ENCODE peak calls at places on chromosomes 16 and 17, in six cellular contexts. P is activated CD8-positive, alpha-beta memory T cell treated with anti-CD3 and anti-CD28 coated beads for 1 hour; G is NCI-H1105; R is right cardiac atrium; Z is HS-5; J is stomach. L is an unnamed sample.

GRCh38 chr17:44221862-44222111 is 2.3 kb upstream of the UBTF start:
- DNase-seq in P (no peak), G (no peak), R (no peak), Z (no peak), J (no peak), L (no peak)

GRCh38 chr16:88202207-88202745 is 180.5 kb upstream of the ZNF469 start:
- DNase-seq in P (no peak), G (no peak), R (no peak), Z (no peak), J (no peak), L (no peak)

GRCh38 chr17:44773140-44773539 is 14.4 kb downstream of the ADAM11 start:
- DNase-seq in P (no peak), G (no peak), R (no peak), Z (no peak), J (no peak), L (no peak)

GRCh38 chr16:2753523-2754020 is 1.1 kb downstream of the SRRM2 start:
- DNase-seq in P (no peak), G (no peak), R (no peak), Z (no peak), J (no peak), L (no peak)

GRCh38 chr16:3642397-3643094 is 11.9 kb upstream of the DNASE1 start:
- DNase-seq in P (no peak), G (no peak), R (no peak), Z (no peak), J (peak), L (peak)

GRCh38 chr16:12236491-12237030 is 260.0 kb downstream of the SNX29 start:
- DNase-seq in P (no peak), G (no peak), R (no peak), Z (no peak), J (no peak), L (no peak)

GRCh38 chr17:44777394-44778348 is 18.9 kb downstream of the ADAM11 start:
- DNase-seq in P (no peak), G (no peak), R (no peak), Z (no peak), J (no peak), L (no peak)

GRCh38 chr17:40100419-40100668 is at the start of gene NR1D1:
- DNase-seq in P (no peak), G (no peak), R (no peak), Z (no peak), J (no peak), L (no peak)

GRCh38 chr16:16186820-16187219 is 36.5 kb downstream of the ABCC6 start:
- DNase-seq in P (no peak), G (no peak), R (no peak), Z (no peak), J (no peak), L (no peak)

GRCh38 chr17:29784661-29785060 is 145.4 kb downstream of the SSH2 start:
- DNase-seq in P (no peak), G (no peak), R (no peak), Z (no peak), J (no peak), L (no peak)

GRCh38 chr16:57479422-57480126 is 6.7 kb downstream of the DOK4 start:
- DNase-seq in P (no peak), G (no peak), R (peak), Z (peak), J (peak), L (peak)

GRCh38 chr17:29585080-29585751 is 4.2 kb downstream of the GIT1 start:
- DNase-seq in P (no peak), G (no peak), R (peak), Z (no peak), J (no peak), L (no peak)

GRCh38 chr17:79981090-79981489 is 54.6 kb downstream of the TBC1D16 start:
- DNase-seq in P (no peak), G (no peak), R (no peak), Z (no peak), J (no peak), L (no peak)

GRCh38 chr17:62714016-62714777 is 86.7 kb downstream of the MRC2 start:
- DNase-seq in P (no peak), G (no peak), R (no peak), Z (peak), J (no peak), L (no peak)

GRCh38 chr17:68401288-68401687 is 56.0 kb downstream of the WIPI1 start:
- DNase-seq in P (no peak), G (no peak), R (no peak), Z (no peak), J (no peak), L (no peak)

GRCh38 chr17:73782641-73783381 is 138.6 kb upstream of the SDK2 start:
- DNase-seq in P (no peak), G (no peak), R (no peak), Z (no peak), J (no peak), L (peak)

GRCh38 chr16:5412721-5413120 is 315.1 kb upstream of the EEF2KMT start:
- DNase-seq in P (no peak), G (no peak), R (no peak), Z (no peak), J (no peak), L (no peak)

GRCh38 chr17:45759761-45760160 is 24.4 kb upstream of the CRHR1 start:
- DNase-seq in P (no peak), G (no peak), R (no peak), Z (no peak), J (no peak), L (no peak)

GRCh38 chr16:13702614-13703013 is 217.3 kb upstream of the ERCC4 start:
- DNase-seq in P (no peak), G (no peak), R (no peak), Z (no peak), J (no peak), L (no peak)

GRCh38 chr17:9702916-9703780 is 57.8 kb downstream of the USP43 start:
- DNase-seq in P (no peak), G (no peak), R (no peak), Z (no peak), J (no peak), L (no peak)

GRCh38 chr17:67689534-67690177 is 28.1 kb upstream of the NOL11 start:
- DNase-seq in P (peak), G (peak), R (no peak), Z (peak), J (peak), L (peak)

GRCh38 chr16:6016530-6017184 is 919.1 kb upstream of the EEF2KMT start:
- DNase-seq in P (no peak), G (no peak), R (no peak), Z (no peak), J (no peak), L (no peak)

GRCh38 chr17:63070031-63070430 is 104.0 kb downstream of the TANC2 start:
- DNase-seq in P (no peak), G (no peak), R (no peak), Z (no peak), J (no peak), L (no peak)

GRCh38 chr17:47697948-47698711 is 4.2 kb downstream of the TBKBP1 start:
- DNase-seq in P (no peak), G (no peak), R (no peak), Z (no peak), J (no peak), L (no peak)

L was measured in transverse colon.